ENCODE peak calls at places on chromosomes 16 and 17, in five cellular contexts. One of them, this sample, is unnamed.

GRCh38 chr17:63930951-63931575 is 1.1 kb downstream of the CD79B start:
- DNase-seq in SK-N-SH: peak; percentile 50
- DNase-seq in K562: peak; percentile 53
- DNase-seq in GM12878: no peak
- DNase-seq in HepG2: no peak
- DNase-seq in this sample: no peak

GRCh38 chr17:82212331-82213250 is at the start of gene CCDC57:
- DNase-seq in SK-N-SH: peak; percentile 99
- DNase-seq in K562: peak; percentile 90
- DNase-seq in GM12878: no peak
- DNase-seq in HepG2: peak; percentile 61
- DNase-seq in this sample: no peak

GRCh38 chr16:22325598-22326368 is 28.6 kb downstream of the POLR3E start:
- DNase-seq in SK-N-SH: no peak
- DNase-seq in K562: no peak
- DNase-seq in GM12878: no peak
- DNase-seq in HepG2: no peak
- DNase-seq in this sample: no peak

GRCh38 chr17:68955181-68955841 is at the start of gene ABCA8:
- DNase-seq in SK-N-SH: no peak
- DNase-seq in K562: peak; percentile 73
- DNase-seq in GM12878: no peak
- DNase-seq in HepG2: no peak
- DNase-seq in this sample: no peak

GRCh38 chr17:227581-228222 is 46.3 kb upstream of the DOC2B start:
- DNase-seq in SK-N-SH: no peak
- DNase-seq in K562: no peak
- DNase-seq in GM12878: no peak
- DNase-seq in HepG2: no peak
- DNase-seq in this sample: no peak

GRCh38 chr16:79163666-79164377 is 436.7 kb downstream of the MAF start:
- DNase-seq in SK-N-SH: no peak
- DNase-seq in K562: no peak
- DNase-seq in GM12878: no peak
- DNase-seq in HepG2: no peak
- DNase-seq in this sample: no peak

GRCh38 chr17:45149669-45150603 is 1.7 kb downstream of the HEXIM1 start:
- DNase-seq in SK-N-SH: peak; percentile 44
- DNase-seq in K562: peak; percentile 72
- DNase-seq in GM12878: no peak
- DNase-seq in HepG2: no peak
- DNase-seq in this sample: no peak

GRCh38 chr17:5826384-5826783 is 242.1 kb upstream of the NLRP1 start:
- DNase-seq in SK-N-SH: no peak
- DNase-seq in K562: no peak
- DNase-seq in GM12878: no peak
- DNase-seq in HepG2: no peak
- DNase-seq in this sample: no peak

GRCh38 chr17:60592750-60593149 is 7.2 kb upstream of the PPM1D start:
- DNase-seq in SK-N-SH: no peak
- DNase-seq in K562: no peak
- DNase-seq in GM12878: no peak
- DNase-seq in HepG2: no peak
- DNase-seq in this sample: no peak

GRCh38 chr16:87561200-87562105 is 40.9 kb upstream of the JPH3 start:
- DNase-seq in SK-N-SH: no peak
- DNase-seq in K562: no peak
- DNase-seq in GM12878: no peak
- DNase-seq in HepG2: no peak
- DNase-seq in this sample: no peak
- TF ChIP-seq ZBTB33 in SK-N-SH: no peak
- TF ChIP-seq ZBTB33 in K562: no peak
- TF ChIP-seq ZBTB33 in GM12878: no peak
- TF ChIP-seq ZBTB33 in HepG2: no peak
- TF ChIP-seq ZBTB33 in this sample: no peak

DNA sequence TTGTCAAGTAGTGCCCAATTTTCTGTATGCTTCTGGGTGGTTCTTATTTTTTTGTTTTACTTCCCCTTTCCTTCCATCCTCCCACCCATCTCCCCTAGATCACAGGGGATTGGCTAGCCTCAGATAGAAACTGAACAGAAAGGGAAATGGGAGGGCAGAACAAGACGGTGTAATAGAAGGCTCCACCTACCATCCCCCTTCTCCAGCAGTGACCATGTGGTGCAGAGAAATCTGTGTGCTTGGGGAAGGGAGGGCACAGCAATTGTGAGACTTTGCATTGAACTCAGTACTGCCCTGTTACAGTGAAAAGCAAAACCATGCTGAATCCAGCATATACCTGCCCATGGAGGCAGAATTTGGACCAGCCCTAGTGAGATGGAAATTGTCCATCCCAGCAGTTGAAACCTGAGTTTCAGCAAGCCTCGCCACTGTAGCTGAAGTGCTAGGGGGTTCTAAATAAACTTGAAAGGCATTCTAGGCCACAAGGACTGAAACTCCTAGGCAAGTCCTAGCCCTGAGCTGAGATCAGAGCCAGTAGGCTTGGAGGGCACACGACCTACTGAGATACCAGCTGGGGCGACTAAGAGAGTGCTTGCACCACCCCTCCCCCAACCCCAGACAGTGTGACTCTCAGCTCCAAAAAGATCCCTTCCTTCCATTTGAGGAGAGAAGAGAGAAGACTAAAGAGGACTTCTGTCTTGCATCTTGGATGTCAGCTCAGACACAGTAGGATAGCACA is 5.2 kb downstream of the SLFN11 start:
- DNase-seq in SK-N-SH: no peak
- DNase-seq in K562: no peak
- DNase-seq in GM12878: peak; percentile 75
- DNase-seq in HepG2: no peak
- DNase-seq in this sample: no peak
- H3K4me3 ChIP-seq in SK-N-SH: no peak overlapping the region
- H3K4me3 ChIP-seq in K562: no peak overlapping the region
- H3K4me3 ChIP-seq in GM12878: no peak overlapping the region
- H3K4me3 ChIP-seq in HepG2: no peak overlapping the region
- H3K4me3 ChIP-seq in this sample: no peak overlapping the region

DNA sequence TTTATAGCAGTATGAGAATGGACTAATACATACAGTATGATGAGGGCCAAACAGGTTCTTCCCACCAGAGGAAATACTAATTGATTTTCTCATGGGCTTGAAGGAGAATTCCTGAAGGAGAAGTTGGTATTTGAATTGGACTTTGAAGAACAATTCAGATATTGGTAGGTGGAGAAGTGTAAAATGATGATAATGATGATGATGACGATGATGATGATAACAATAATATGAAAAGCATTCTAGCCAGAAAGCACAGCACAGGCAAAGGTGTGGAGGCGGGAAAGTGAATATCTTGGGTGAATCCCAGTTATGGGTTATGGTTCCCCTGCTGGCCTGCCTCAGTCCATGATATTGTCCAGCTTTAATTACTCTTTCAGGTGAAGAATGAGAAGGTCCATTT is 562.4 kb upstream of the SALL1 start:
- DNase-seq in SK-N-SH: no peak
- DNase-seq in K562: no peak
- DNase-seq in GM12878: no peak
- DNase-seq in HepG2: no peak
- DNase-seq in this sample: no peak
- TF ChIP-seq ZBTB33 in SK-N-SH: no peak
- TF ChIP-seq ZBTB33 in K562: no peak
- TF ChIP-seq ZBTB33 in GM12878: no peak
- TF ChIP-seq ZBTB33 in HepG2: no peak
- TF ChIP-seq ZBTB33 in this sample: no peak

DNA sequence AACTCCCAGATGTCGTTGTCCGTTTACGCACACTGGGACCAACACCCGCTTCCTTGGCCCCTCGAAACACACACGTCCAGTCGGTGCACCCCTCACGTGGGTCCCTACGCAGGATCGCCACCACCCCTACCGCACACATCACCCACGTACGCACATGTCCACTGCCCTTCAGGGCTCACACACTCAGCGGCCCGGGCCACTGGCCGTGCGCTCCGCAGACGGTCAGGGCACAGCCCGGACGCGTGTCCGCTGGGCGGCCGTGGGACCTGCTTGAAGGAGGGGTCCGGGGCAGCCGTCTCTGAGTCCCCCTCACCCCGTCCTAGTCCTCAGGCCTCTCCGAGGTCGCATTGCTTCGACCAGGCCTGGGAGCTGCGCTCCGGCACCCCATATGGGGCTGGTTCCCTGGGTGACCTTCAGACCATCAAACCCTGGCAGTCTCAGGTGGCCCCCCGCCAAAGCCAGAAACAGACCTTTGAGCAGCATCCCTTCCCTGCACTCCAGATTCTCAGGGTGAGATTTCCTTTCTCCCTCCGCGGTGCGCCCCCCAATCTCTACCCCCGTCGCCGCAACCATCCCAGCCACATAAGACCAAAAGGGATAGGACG is 910 bp upstream of the GPRC5B start:
- DNase-seq in SK-N-SH: no peak
- DNase-seq in K562: no peak
- DNase-seq in GM12878: no peak
- DNase-seq in HepG2: no peak
- DNase-seq in this sample: no peak
- H3K4me3 ChIP-seq in SK-N-SH: no peak overlapping the region
- H3K4me3 ChIP-seq in K562: no peak overlapping the region
- H3K4me3 ChIP-seq in GM12878: no peak overlapping the region
- H3K4me3 ChIP-seq in HepG2: no peak overlapping the region
- H3K4me3 ChIP-seq in this sample: no peak overlapping the region

DNA sequence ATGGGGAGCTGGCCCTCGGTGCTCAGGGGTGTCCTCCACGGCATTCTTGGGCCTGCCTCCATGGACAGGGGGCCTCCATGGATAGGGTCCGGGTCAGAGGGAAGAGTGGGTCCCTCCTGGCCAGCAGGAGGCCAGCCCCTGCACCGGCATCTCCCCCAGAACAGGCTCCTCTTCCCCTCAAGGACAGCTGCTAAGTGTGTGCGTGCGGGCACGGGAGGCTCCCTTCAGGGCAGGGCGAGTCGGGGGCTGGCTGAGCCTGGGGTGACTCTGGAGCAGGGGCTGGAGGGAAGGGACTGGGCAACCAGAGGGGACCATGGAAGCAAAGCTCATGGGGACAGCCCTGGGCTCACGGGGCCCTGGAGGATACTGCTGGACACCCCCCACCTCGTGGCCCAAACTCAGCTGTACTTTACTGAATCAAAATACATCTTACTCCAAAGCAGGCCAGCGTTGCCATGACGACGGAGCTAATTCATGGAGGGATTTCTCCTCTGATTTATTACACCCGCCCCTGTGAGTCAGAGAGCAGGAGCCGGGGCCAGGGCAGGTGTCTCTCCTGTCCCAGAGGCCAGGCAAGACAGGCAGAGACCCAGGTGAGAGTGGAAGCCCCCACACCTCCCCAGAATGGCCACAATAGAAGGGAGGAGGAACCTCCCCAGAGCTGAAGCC is 2.1 kb downstream of the CASKIN1 start:
- DNase-seq in SK-N-SH: no peak
- DNase-seq in K562: peak; percentile 49
- DNase-seq in GM12878: no peak
- DNase-seq in HepG2: no peak
- DNase-seq in this sample: no peak
- TF ChIP-seq ZBTB33 in SK-N-SH: no peak
- TF ChIP-seq ZBTB33 in K562: no peak
- TF ChIP-seq ZBTB33 in GM12878: no peak
- TF ChIP-seq ZBTB33 in HepG2: no peak
- TF ChIP-seq ZBTB33 in this sample: no peak

DNA sequence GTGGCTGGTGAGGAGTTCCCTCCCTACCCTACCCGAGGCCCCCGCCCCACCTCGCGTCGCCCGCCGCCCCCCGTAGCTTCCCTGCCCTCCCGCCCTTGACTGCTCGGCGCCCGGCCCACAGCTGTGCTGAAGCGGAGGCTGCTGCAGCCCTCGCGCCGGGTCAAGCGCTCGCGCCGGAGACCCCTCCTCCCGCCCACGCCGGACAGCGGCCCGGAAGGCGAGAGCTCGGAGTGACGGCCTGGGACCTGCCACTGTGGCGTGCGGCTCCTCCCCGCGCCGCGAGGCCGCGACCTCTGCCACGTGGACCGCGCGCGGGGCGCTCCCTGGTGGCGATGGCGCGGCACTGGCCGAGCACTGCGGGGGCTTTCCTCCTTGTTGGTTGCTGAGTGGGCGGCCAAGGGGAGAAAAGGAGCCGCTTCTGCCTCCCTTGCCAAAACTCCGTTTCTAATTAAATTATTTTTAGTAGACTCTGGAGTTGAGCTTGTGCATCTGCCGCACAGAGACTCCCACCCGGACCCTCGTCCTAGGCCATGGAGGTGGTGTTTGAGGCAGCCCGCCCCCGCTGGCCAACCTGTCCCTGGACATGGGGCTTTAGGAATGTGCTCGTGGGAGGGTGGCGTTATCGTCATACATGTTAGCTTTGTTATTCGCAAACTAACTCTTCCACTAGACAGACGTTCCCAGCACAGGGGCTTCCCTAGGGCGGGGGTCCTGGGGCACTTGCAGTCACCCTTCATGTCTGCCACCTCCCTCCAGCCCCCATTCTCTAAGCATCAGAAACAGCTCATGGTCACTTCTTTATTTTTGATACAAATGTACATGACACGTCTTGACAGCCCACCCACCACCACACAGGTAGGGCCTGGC is 4.4 kb downstream of the TP53I13 start:
- DNase-seq in SK-N-SH: peak; percentile 89
- DNase-seq in K562: peak; percentile 72
- DNase-seq in GM12878: no peak
- DNase-seq in HepG2: no peak
- DNase-seq in this sample: no peak
- H3K4me3 ChIP-seq in SK-N-SH: peak overlapping the region; percentile 29
- H3K4me3 ChIP-seq in K562: no peak overlapping the region
- H3K4me3 ChIP-seq in GM12878: no peak overlapping the region
- H3K4me3 ChIP-seq in HepG2: no peak overlapping the region
- H3K4me3 ChIP-seq in this sample: no peak overlapping the region